ENCODE peak calls at places on chromosomes 6 and 20, in seven cellular contexts. N, C, X, E, Z, I and O are unnamed samples.

GRCh38 chr6:5188646-5189045 is 72.1 kb downstream of the LYRM4 start:
- DNase-seq in X (no peak), C (no peak), E (no peak), I (no peak), Z (no peak), N (no peak), O (no peak)

GRCh38 chr6:133184798-133185380 is 56.3 kb upstream of the EYA4 start:
- DNase-seq in I (no peak), X (peak; percentile 32), C (no peak), N (no peak), E (no peak), Z (no peak), O (no peak)

GRCh38 chr6:96014846-96015245 is 928 bp upstream of the FUT9 start:
- DNase-seq in C (no peak), I (no peak), Z (no peak), N (no peak), X (no peak), E (no peak), O (no peak)

GRCh38 chr20:11130554-11131166 is 456.9 kb upstream of the JAG1 start:
- DNase-seq in E (no peak), C (no peak), Z (no peak), N (no peak), I (no peak), X (no peak), O (no peak)

GRCh38 chr6:158002951-158003853 is 21.5 kb downstream of the SYNJ2 start:
- DNase-seq in C (peak; percentile 87), I (no peak), N (no peak), E (peak; percentile 82), Z (no peak), X (peak; percentile 97), O (no peak)

GRCh38 chr6:34671801-34672656 is 24.5 kb downstream of the ILRUN start:
- DNase-seq in E (no peak), I (no peak), Z (no peak), N (no peak), C (no peak), X (peak; percentile 27), O (no peak)

GRCh38 chr6:108432792-108433191 is 127.9 kb upstream of the FOXO3 start:
- DNase-seq in E (no peak), X (peak; percentile 73), C (no peak), Z (no peak), I (no peak), N (no peak), O (no peak)

GRCh38 chr6:4359108-4359710 is 223.8 kb upstream of the ECI2 start:
- DNase-seq in Z (no peak), I (no peak), C (peak; percentile 62), X (no peak), E (no peak), N (no peak), O (no peak)

GRCh38 chr6:37663016-37663810 is 34.5 kb downstream of the MDGA1 start:
- DNase-seq in Z (no peak), N (no peak), X (peak; percentile 16), I (no peak), E (no peak), C (no peak), O (no peak)

GRCh38 chr6:39420300-39421265 is 98.1 kb upstream of the KCNK16 start:
- DNase-seq in C (peak; percentile 87), E (no peak), I (no peak), N (no peak), Z (no peak), X (no peak), O (no peak)

GRCh38 chr20:45427236-45428149 is 11.6 kb downstream of the PIGT start:
- DNase-seq in I (no peak), Z (no peak), X (no peak), C (no peak), E (peak; percentile 49), N (no peak), O (no peak)

GRCh38 chr6:39927159-39927558 is 7.1 kb downstream of the MOCS1 start:
- DNase-seq in I (no peak), Z (peak; percentile 26), X (no peak), E (no peak), C (no peak), N (no peak), O (no peak)

GRCh38 chr6:13615802-13616140 is 636 bp downstream of the NOL7 start:
- DNase-seq in C (peak; percentile 76), I (peak; percentile 59), E (peak; percentile 74), N (no peak), X (no peak), Z (no peak), O (no peak)

GRCh38 chr6:44149369-44150012 is 9.1 kb upstream of the CAPN11 start:
- DNase-seq in X (no peak), E (no peak), I (no peak), Z (no peak), N (no peak), C (peak; percentile 49), O (no peak)

GRCh38 chr6:131819507-131820228 is 11.8 kb downstream of the ENPP1 start:
- DNase-seq in I (no peak), N (no peak), X (no peak), Z (no peak), E (no peak), C (no peak), O (no peak)

GRCh38 chr6:138795809-138796469 is at the start of gene ECT2L:
- DNase-seq in C (peak; percentile 82), X (peak; percentile 35), Z (no peak), N (no peak), I (peak; percentile 89), E (peak; percentile 87), O (peak; percentile 51)

GRCh38 chr6:111824608-111825337 is 48.5 kb downstream of the FYN start:
- DNase-seq in E (no peak), Z (no peak), I (no peak), N (no peak), C (no peak), X (no peak), O (no peak)

GRCh38 chr6:111819458-111819857 is 53.8 kb downstream of the FYN start:
- DNase-seq in Z (no peak), I (no peak), X (no peak), C (no peak), N (no peak), E (no peak), O (no peak)

GRCh38 chr6:111823012-111823411 is 50.2 kb downstream of the FYN start:
- DNase-seq in N (no peak), C (no peak), E (no peak), X (no peak), I (no peak), Z (no peak), O (no peak)

GRCh38 chr6:111825439-111825838 is 47.8 kb downstream of the FYN start:
- DNase-seq in E (no peak), X (no peak), I (no peak), Z (no peak), C (no peak), N (no peak), O (no peak)

DNA sequence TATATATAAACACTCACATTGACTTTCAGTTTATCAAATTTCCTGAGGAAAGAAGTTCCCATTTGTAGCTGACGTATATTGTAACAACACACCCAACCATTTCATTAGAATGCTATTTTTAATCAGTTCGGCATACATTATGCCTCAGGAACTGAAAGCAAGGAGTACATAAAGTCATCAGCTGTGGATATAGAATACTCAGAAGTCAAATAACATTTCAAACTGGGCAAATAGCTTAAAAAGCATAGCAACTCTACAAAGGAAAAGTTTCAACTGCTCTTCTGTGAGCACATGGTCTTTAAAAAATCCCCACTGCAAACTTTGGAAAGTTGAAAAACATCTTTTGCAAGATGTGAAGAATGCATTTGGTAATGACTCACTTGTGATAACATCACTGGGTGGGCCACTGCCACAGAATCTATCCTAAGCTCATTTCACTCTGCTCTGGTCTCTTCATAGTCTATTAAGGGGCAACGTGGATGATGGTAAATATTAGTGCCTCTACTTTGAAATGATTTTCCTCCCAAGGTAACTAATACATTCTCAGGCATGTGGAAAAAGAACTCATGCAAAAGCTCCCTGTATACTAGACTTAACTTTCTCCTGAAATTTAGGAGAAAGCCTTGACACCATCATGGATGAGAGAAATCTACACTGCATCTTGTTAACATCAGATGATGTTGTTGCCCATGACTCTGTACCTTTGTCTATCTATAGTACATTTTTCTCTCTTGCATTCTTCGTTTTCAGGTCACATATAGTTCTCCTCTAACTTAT is 49.2 kb downstream of the FYN start:
- DNase-seq in E (no peak), I (no peak), Z (no peak), N (no peak), X (peak; percentile 88), C (no peak), O (no peak)
- TF ChIP-seq POLR2AphosphoS5 in E (no peak), I (no peak), Z (no peak), N (no peak), X (no peak), C (no peak), O (no peak)

DNA sequence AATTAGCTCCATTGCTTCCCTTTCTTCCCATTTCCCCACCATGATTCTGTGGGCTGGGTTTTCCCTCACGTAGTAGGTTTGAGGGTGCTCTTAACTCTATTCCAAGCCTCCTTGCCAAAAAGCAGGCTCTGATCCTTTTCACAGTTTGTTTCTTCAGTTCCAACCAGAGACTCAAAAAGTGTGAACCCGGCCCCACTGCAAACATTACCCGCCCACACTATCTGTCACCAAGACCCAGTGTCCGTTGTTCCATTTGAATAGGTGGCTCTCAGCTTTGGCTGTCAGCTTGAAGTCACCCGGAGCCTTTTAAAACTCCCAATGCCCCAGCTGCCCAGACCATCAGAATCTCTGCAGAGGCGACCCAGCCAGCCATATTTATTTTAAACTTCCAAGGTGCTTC is 11.8 kb upstream of the NAA20 start:
- DNase-seq in N (no peak), C (no peak), I (no peak), X (no peak), E (no peak), Z (no peak), O (no peak)
- H3K4me1 ChIP-seq in N (peaks cover 3% of the 10 kb centered on the region), C (no peaks in the 10 kb centered on the region), I (no peaks in the 10 kb centered on the region), X (peaks cover 14% of the 10 kb centered on the region), E (peaks cover 32% of the 10 kb centered on the region), Z (peaks cover 10% of the 10 kb centered on the region), O (no peaks in the 10 kb centered on the region)

DNA sequence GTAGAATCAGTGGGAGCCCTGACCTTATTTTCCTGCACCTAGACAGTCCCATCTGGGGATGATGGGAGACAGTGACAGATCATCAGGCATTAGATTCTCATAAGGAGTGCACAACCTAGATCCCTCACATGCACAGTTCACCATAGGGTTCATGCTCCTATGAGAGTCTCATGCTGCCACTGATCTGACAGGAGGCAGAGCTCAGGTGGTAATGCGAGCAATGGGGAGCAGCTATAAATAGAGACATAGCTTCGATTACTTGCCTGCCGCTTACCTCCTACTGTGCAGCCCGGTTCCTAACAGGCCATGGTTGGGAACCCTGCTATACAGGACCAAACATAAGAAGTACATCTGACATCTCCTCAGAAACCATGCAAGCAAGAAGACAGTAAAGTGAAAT is 31.5 kb upstream of the ASF1A start:
- DNase-seq in Z (no peak), N (no peak), I (no peak), C (no peak), E (no peak), X (no peak), O (no peak)
- H3K9me3 ChIP-seq in Z (no peaks in the 10 kb centered on the region), N (peaks cover 12% of the 10 kb centered on the region), I (peaks cover 3% of the 10 kb centered on the region), C (no peaks in the 10 kb centered on the region), E (no peaks in the 10 kb centered on the region), X (no peaks in the 10 kb centered on the region), O (no peaks in the 10 kb centered on the region)

GRCh38 chr20:35453647-35454046 is 1.8 kb upstream of the CEP250 start:
- DNase-seq in N (no peak), X (no peak), E (no peak), I (no peak), C (no peak), Z (no peak), O (no peak)

GRCh38 chr20:35451295-35451694 is 4.1 kb upstream of the CEP250 start:
- DNase-seq in Z (no peak), N (no peak), I (no peak), E (no peak), X (no peak), C (no peak), O (peak; percentile 67)

GRCh38 chr20:35458388-35458787 is 3.0 kb downstream of the CEP250 start:
- DNase-seq in X (no peak), E (no peak), Z (no peak), N (no peak), C (no peak), I (no peak), O (no peak)

GRCh38 chr20:35454881-35455609 is at the start of gene CEP250:
- DNase-seq in N (peak; percentile 93), E (peak; percentile 94), X (peak; percentile 97), C (peak; percentile 96), I (peak; percentile 96), Z (peak; percentile 89), O (peak; percentile 85)
- TF ChIP-seq POLR2AphosphoS5 in N (peak; percentile 85), E (no peak), X (peak; percentile 80), C (peak; percentile 69), I (peak; percentile 69), Z (peak; percentile 60), O (peak; percentile 11)